ENCODE peak calls at places on chromosomes 4 and X, in four cellular contexts. One of them, this sample, is unnamed.

GRCh38 chrX:22105231-22105630 is 73.1 kb downstream of the PHEX start:
- DNase-seq in astrocyte: no peak
- DNase-seq in neural crest cell: no peak
- DNase-seq in lower leg skin: no peak
- DNase-seq in this sample: no peak

GRCh38 chrX:11395859-11396258 is 102.6 kb downstream of the AMELX start:
- DNase-seq in astrocyte: no peak
- DNase-seq in neural crest cell: no peak
- DNase-seq in lower leg skin: no peak
- DNase-seq in this sample: no peak

GRCh38 chr4:154164931-154165839 is 326.4 kb downstream of the DCHS2 start:
- DNase-seq in lower leg skin: no peak
- DNase-seq in neural crest cell: no peak
- DNase-seq in astrocyte: peak
- DNase-seq in this sample: no peak

GRCh38 chr4:38935391-38936073 is 67.9 kb downstream of the FAM114A1 start:
- DNase-seq in neural crest cell: no peak
- DNase-seq in astrocyte: no peak
- DNase-seq in lower leg skin: no peak
- DNase-seq in this sample: no peak

GRCh38 chr4:30616943-30617646 is 103.1 kb upstream of the PCDH7 start:
- DNase-seq in lower leg skin: no peak
- DNase-seq in neural crest cell: no peak
- DNase-seq in astrocyte: peak
- DNase-seq in this sample: no peak

GRCh38 chr4:188780686-188781085 is 641.4 kb downstream of the TRIML1 start:
- DNase-seq in lower leg skin: no peak
- DNase-seq in neural crest cell: no peak
- DNase-seq in astrocyte: no peak
- DNase-seq in this sample: no peak

GRCh38 chr4:131137196-131137595 is 2011.9 kb upstream of the PCDH10 start:
- DNase-seq in astrocyte: no peak
- DNase-seq in neural crest cell: no peak
- DNase-seq in lower leg skin: no peak
- DNase-seq in this sample: no peak

GRCh38 chr4:92646826-92647225 is 343.1 kb downstream of the GRID2 start:
- DNase-seq in astrocyte: no peak
- DNase-seq in lower leg skin: no peak
- DNase-seq in neural crest cell: no peak
- DNase-seq in this sample: no peak

GRCh38 chr4:99655315-99656081 is 2.1 kb downstream of the C4orf54 start:
- DNase-seq in neural crest cell: no peak
- DNase-seq in lower leg skin: no peak
- DNase-seq in astrocyte: peak
- DNase-seq in this sample: no peak

GRCh38 chr4:87152310-87153061 is 67.9 kb downstream of the KLHL8 start:
- DNase-seq in lower leg skin: no peak
- DNase-seq in astrocyte: no peak
- DNase-seq in neural crest cell: no peak
- DNase-seq in this sample: no peak

GRCh38 chrX:103818844-103819243 is 13.2 kb downstream of the RAB9B start:
- DNase-seq in astrocyte: no peak
- DNase-seq in neural crest cell: no peak
- DNase-seq in lower leg skin: no peak
- DNase-seq in this sample: no peak

GRCh38 chrX:133302775-133303445 is 84.8 kb upstream of the TFDP3 start:
- DNase-seq in neural crest cell: no peak
- DNase-seq in astrocyte: peak
- DNase-seq in lower leg skin: no peak
- DNase-seq in this sample: no peak

GRCh38 chr4:111475001-111475400 is 670.3 kb upstream of the FAM241A start:
- DNase-seq in neural crest cell: peak
- DNase-seq in lower leg skin: no peak
- DNase-seq in astrocyte: peak
- DNase-seq in this sample: peak

GRCh38 chr4:65983062-65983461 is 312.8 kb upstream of the EPHA5 start:
- DNase-seq in neural crest cell: no peak
- DNase-seq in astrocyte: peak
- DNase-seq in lower leg skin: no peak
- DNase-seq in this sample: no peak

GRCh38 chr4:118018381-118018780 is 15.9 kb upstream of the NDST3 start:
- DNase-seq in astrocyte: no peak
- DNase-seq in lower leg skin: no peak
- DNase-seq in neural crest cell: no peak
- DNase-seq in this sample: no peak

GRCh38 chr4:127642169-127642568 is 9.4 kb downstream of the INTU start:
- DNase-seq in neural crest cell: no peak
- DNase-seq in astrocyte: no peak
- DNase-seq in lower leg skin: no peak
- DNase-seq in this sample: no peak

GRCh38 chrX:154333837-154334271 is 38.3 kb downstream of the TKTL1 start:
- DNase-seq in astrocyte: no peak
- DNase-seq in neural crest cell: no peak
- DNase-seq in lower leg skin: no peak
- DNase-seq in this sample: no peak

GRCh38 chr4:121785479-121785878 is 15.6 kb upstream of the EXOSC9 start:
- DNase-seq in lower leg skin: no peak
- DNase-seq in neural crest cell: no peak
- DNase-seq in astrocyte: peak
- DNase-seq in this sample: no peak

GRCh38 chrX:49039598-49040375 is 3.4 kb downstream of the TFE3 start:
- DNase-seq in astrocyte: peak
- DNase-seq in neural crest cell: peak
- DNase-seq in lower leg skin: peak
- DNase-seq in this sample: peak

GRCh38 chrX:29535212-29536162 is 679.9 kb upstream of the MAGEB2 start:
- DNase-seq in lower leg skin: no peak
- DNase-seq in astrocyte: peak
- DNase-seq in neural crest cell: no peak
- DNase-seq in this sample: no peak

GRCh38 chrX:54479471-54480122 is 16.4 kb downstream of the FGD1 start:
- DNase-seq in lower leg skin: no peak
- DNase-seq in neural crest cell: no peak
- DNase-seq in astrocyte: no peak
- DNase-seq in this sample: no peak

GRCh38 chrX:134396174-134396573 is 63.8 kb upstream of the HPRT1 start:
- DNase-seq in astrocyte: peak
- DNase-seq in neural crest cell: no peak
- DNase-seq in lower leg skin: no peak
- DNase-seq in this sample: no peak

GRCh38 chr4:139889194-139889762 is 223.7 kb downstream of the MGST2 start:
- DNase-seq in lower leg skin: no peak
- DNase-seq in neural crest cell: no peak
- DNase-seq in astrocyte: no peak
- DNase-seq in this sample: no peak

GRCh38 chr4:137451150-137451850 is 81.0 kb downstream of the PCDH18 start:
- DNase-seq in neural crest cell: no peak
- DNase-seq in astrocyte: no peak
- DNase-seq in lower leg skin: no peak
- DNase-seq in this sample: no peak

GRCh38 chr4:129008096-129008495 is 85.2 kb downstream of the SCLT1 start:
- DNase-seq in lower leg skin: no peak
- DNase-seq in astrocyte: no peak
- DNase-seq in neural crest cell: no peak
- DNase-seq in this sample: no peak

GRCh38 chr4:34293459-34293858 is 1950.9 kb downstream of the ARAP2 start:
- DNase-seq in astrocyte: no peak
- DNase-seq in neural crest cell: no peak
- DNase-seq in lower leg skin: no peak
- DNase-seq in this sample: no peak

GRCh38 chr4:7793186-7793585 is 146.5 kb downstream of the AFAP1 start:
- DNase-seq in lower leg skin: no peak
- DNase-seq in neural crest cell: no peak
- DNase-seq in astrocyte: no peak
- DNase-seq in this sample: no peak

GRCh38 chr4:74503580-74503979 is 58.6 kb downstream of the AREG start:
- DNase-seq in astrocyte: peak
- DNase-seq in lower leg skin: no peak
- DNase-seq in neural crest cell: no peak
- DNase-seq in this sample: no peak

GRCh38 chr4:94127707-94128328 is 79.8 kb upstream of the SMARCAD1 start:
- DNase-seq in neural crest cell: no peak
- DNase-seq in astrocyte: peak
- DNase-seq in lower leg skin: no peak
- DNase-seq in this sample: no peak

GRCh38 chr4:113154281-113154680 is 104.8 kb downstream of the ANK2 start:
- DNase-seq in astrocyte: no peak
- DNase-seq in lower leg skin: no peak
- DNase-seq in neural crest cell: no peak
- DNase-seq in this sample: no peak

GRCh38 chr4:7812191-7812860 is 127.3 kb downstream of the AFAP1 start:
- DNase-seq in lower leg skin: peak
- DNase-seq in neural crest cell: no peak
- DNase-seq in astrocyte: peak
- DNase-seq in this sample: no peak

GRCh38 chr4:151091047-151091446 is 8.4 kb upstream of the RPS3A start:
- DNase-seq in neural crest cell: no peak
- DNase-seq in astrocyte: no peak
- DNase-seq in lower leg skin: no peak
- DNase-seq in this sample: no peak

GRCh38 chr4:148795156-148795864 is 353.1 kb upstream of the NR3C2 start:
- DNase-seq in neural crest cell: no peak
- DNase-seq in lower leg skin: no peak
- DNase-seq in astrocyte: peak
- DNase-seq in this sample: no peak

GRCh38 chr4:84579410-84579791 is 3.5 kb upstream of the CDS1 start:
- DNase-seq in astrocyte: no peak
- DNase-seq in lower leg skin: no peak
- DNase-seq in neural crest cell: no peak
- DNase-seq in this sample: no peak

GRCh38 chr4:183388021-183388420 is 56.4 kb upstream of the CDKN2AIP start:
- DNase-seq in astrocyte: no peak
- DNase-seq in lower leg skin: no peak
- DNase-seq in neural crest cell: no peak
- DNase-seq in this sample: no peak

GRCh38 chr4:142566780-142567179 is 279.3 kb downstream of the INPP4B start:
- DNase-seq in neural crest cell: no peak
- DNase-seq in lower leg skin: no peak
- DNase-seq in astrocyte: no peak
- DNase-seq in this sample: no peak

GRCh38 chr4:169253904-169254303 is 16.9 kb downstream of the SH3RF1 start:
- DNase-seq in lower leg skin: no peak
- DNase-seq in astrocyte: peak
- DNase-seq in neural crest cell: no peak
- DNase-seq in this sample: no peak

GRCh38 chrX:153568612-153569011 is 30.3 kb downstream of the CCNQ start:
- DNase-seq in lower leg skin: no peak
- DNase-seq in neural crest cell: no peak
- DNase-seq in astrocyte: no peak
- DNase-seq in this sample: no peak

GRCh38 chrX:13177921-13178320 is 133.5 kb upstream of the FAM9C start:
- DNase-seq in neural crest cell: no peak
- DNase-seq in lower leg skin: no peak
- DNase-seq in astrocyte: no peak
- DNase-seq in this sample: no peak

DNA sequence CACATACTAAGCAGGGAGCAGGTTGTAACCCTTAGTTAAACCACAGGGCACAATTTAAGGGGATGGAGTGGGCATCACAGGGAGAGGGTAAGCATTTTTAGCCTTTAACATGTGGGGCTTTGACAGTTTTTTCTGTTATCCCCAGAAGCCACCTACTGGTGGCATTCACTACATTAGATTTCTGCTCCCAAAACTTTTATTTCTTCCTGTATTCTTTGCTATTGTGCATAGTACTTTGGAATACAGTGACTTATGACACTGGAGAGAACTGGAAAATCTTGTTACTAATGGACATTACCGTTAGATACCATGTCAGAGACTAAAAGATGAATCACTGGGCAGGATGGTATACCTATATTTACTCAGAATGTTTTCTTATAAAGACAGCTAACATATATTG is 7.3 kb downstream of the TRIM75 start:
- DNase-seq in lower leg skin: no peak
- DNase-seq in astrocyte: no peak
- DNase-seq in neural crest cell: no peak
- DNase-seq in this sample: no peak
- TF ChIP-seq CTCF in lower leg skin: no peak
- TF ChIP-seq CTCF in astrocyte: no peak
- TF ChIP-seq CTCF in neural crest cell: peak
- TF ChIP-seq CTCF in this sample: no peak

DNA sequence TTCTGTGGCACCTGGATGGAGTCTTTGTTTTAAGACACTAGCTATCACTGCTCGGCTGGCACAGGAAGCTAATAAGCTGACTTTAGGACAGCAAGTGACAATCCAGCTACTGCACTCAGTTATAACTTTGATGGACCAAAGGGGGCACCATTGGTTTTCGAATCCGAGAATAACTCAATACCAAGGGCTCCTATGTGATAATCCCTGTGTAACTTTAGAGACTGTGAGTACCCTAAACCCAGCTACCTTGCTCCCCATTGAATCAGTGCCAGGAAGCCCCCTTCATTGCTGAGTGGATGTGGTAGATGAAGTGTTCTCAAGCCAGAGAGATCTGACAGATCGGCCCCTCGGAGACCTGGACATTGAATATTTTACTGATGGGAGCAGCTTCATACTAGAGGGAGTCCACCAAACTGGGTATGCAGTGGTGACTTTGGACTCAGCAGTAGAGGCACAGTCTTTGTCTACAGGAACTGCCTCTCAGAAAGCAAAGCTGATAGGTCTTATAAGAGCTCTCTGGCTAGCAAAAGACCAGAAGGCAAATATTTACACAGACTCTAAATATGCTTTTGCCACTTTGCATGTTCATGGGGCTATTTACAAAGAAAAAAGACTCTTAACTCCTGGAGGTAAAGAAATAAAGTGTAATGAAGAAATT is 35.5 kb upstream of the UGT2B7 start:
- DNase-seq in neural crest cell: no peak
- DNase-seq in lower leg skin: no peak
- DNase-seq in astrocyte: no peak
- DNase-seq in this sample: no peak
- TF ChIP-seq CTCF in neural crest cell: no peak
- TF ChIP-seq CTCF in lower leg skin: no peak
- TF ChIP-seq CTCF in astrocyte: no peak
- TF ChIP-seq CTCF in this sample: no peak

GRCh38 chr4:13645075-13645474 is 17.6 kb upstream of the BOD1L1 start:
- DNase-seq in astrocyte: no peak
- DNase-seq in lower leg skin: no peak
- DNase-seq in neural crest cell: no peak
- DNase-seq in this sample: no peak
- TF ChIP-seq CTCF in astrocyte: peak
- TF ChIP-seq CTCF in lower leg skin: no peak
- TF ChIP-seq CTCF in neural crest cell: no peak
- TF ChIP-seq CTCF in this sample: no peak

DNA sequence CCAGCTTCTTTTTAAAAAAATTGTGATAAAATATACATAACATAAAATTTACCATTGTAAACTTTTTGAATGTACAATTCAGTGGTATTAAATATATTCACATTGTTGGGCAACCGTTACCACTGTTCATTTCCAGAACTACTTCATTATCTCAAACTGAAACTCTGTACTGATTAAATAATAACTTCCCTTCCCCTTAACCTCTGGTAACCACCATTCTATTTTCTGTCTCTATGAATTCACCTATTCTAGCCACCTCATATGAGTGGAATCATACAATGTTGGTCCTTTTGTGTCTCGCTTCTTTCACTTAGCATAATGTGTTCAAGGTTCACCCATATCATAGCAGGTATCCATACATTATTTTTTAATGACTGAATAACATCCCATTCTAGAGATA is 8.3 kb downstream of the GPR50 start:
- DNase-seq in neural crest cell: no peak
- DNase-seq in lower leg skin: no peak
- DNase-seq in astrocyte: no peak
- DNase-seq in this sample: no peak
- TF ChIP-seq CTCF in neural crest cell: no peak
- TF ChIP-seq CTCF in lower leg skin: no peak
- TF ChIP-seq CTCF in astrocyte: no peak
- TF ChIP-seq CTCF in this sample: no peak

This sample was measured in endothelial cell.